ENCODE peak calls at places on chromosomes 13 and 19, in ten cellular contexts. U is memory B cell, O is COR-L47, S is M059J, P is esophagus muscularis mucosa, F is NCI-H2107, Y is head of caudate nucleus, A is gastrocnemius medialis, B is AG04450, I is epithelial cell of esophagus. K is an unnamed sample.
A peak's percentile ranks its signal among the peaks of the same experiment; 100 is the strongest.

GRCh38 chr13:101211261-101211660 is 205.0 kb downstream of the NALCN start:
- DNase-seq in I (peak; percentile 70), F (no peak), U (no peak), P (no peak), S (peak; percentile 11), O (no peak), A (no peak), B (no peak), Y (no peak), K (no peak)

GRCh38 chr13:89891416-89891815 is 1456.1 kb upstream of the MIR17HG start:
- DNase-seq in A (no peak), S (no peak), B (no peak), O (no peak), P (no peak), Y (no peak), F (no peak), I (no peak), U (no peak), K (no peak)

GRCh38 chr13:77513719-77514335 is 21.7 kb upstream of the SCEL start:
- DNase-seq in A (no peak), O (no peak), P (peak; percentile 91), F (no peak), I (no peak), Y (no peak), S (no peak), U (no peak), B (no peak), K (no peak)

GRCh38 chr13:29808264-29808663 is 42.2 kb downstream of the UBL3 start:
- DNase-seq in Y (no peak), I (no peak), A (no peak), B (no peak), F (no peak), U (no peak), S (no peak), O (no peak), P (no peak), K (no peak)

GRCh38 chr13:111158136-111158805 is 43.2 kb downstream of the ARHGEF7 start:
- DNase-seq in B (no peak), A (no peak), I (peak; percentile 33), U (no peak), S (no peak), P (no peak), Y (no peak), O (no peak), F (no peak), K (peak; percentile 68)

GRCh38 chr13:59776924-59777690 is 386.6 kb downstream of the DIAPH3 start:
- DNase-seq in Y (no peak), B (peak; percentile 30), A (no peak), F (no peak), P (no peak), U (no peak), I (peak; percentile 84), O (no peak), S (peak; percentile 80), K (no peak)

GRCh38 chr19:55487884-55488687 is at the start of gene SSC5D:
- DNase-seq in S (peak; percentile 75), I (no peak), P (no peak), A (no peak), F (no peak), O (no peak), B (no peak), U (no peak), Y (no peak), K (no peak)

GRCh38 chr19:16446108-16447014 is 25.4 kb downstream of the EPS15L1 start:
- DNase-seq in A (no peak), U (no peak), O (no peak), P (no peak), F (no peak), Y (no peak), I (no peak), B (no peak), S (no peak), K (no peak)

GRCh38 chr19:4647676-4648644 is 8.6 kb downstream of the TNFAIP8L1 start:
- DNase-seq in S (no peak), A (peak; percentile 45), O (no peak), F (no peak), U (no peak), B (no peak), I (no peak), Y (no peak), P (no peak), K (no peak)

GRCh38 chr19:38062959-38063786 is 156.2 kb downstream of the SIPA1L3 start:
- DNase-seq in O (peak; percentile 78), A (no peak), F (no peak), U (no peak), P (no peak), B (no peak), Y (no peak), S (no peak), I (no peak), K (peak; percentile 60)

GRCh38 chr13:34356686-34357434 is 538.9 kb downstream of the RFC3 start:
- DNase-seq in O (no peak), Y (no peak), S (no peak), U (no peak), B (no peak), A (no peak), P (peak; percentile 82), I (no peak), F (no peak), K (no peak)

GRCh38 chr19:15871570-15871969 is 26.3 kb downstream of the CYP4F2 start:
- DNase-seq in B (no peak), O (no peak), Y (no peak), S (no peak), I (no peak), F (no peak), P (no peak), A (no peak), U (no peak), K (no peak)

GRCh38 chr13:43802511-43802910 is 15.7 kb upstream of the ENOX1 start:
- DNase-seq in O (peak; percentile 39), B (no peak), A (no peak), F (no peak), U (no peak), P (no peak), S (no peak), Y (no peak), I (peak; percentile 77), K (no peak)